ENCODE peak calls at places on chromosomes 16 and 17, in five cellular contexts. One of them, this sample, is unnamed. For H3K27me3, the result is how much of the 10 kb centered on the place peaks cover.

GRCh38 chr17:40307001-40307690 is 1.8 kb upstream of the RARA start:
- DNase-seq in prostate gland: no peak
- DNase-seq in sigmoid colon: peak
- DNase-seq in stomach: no peak
- DNase-seq in tibial artery: no peak
- DNase-seq in this sample: no peak

GRCh38 chr16:10827691-10828341 is 9.2 kb upstream of the TVP23A start:
- DNase-seq in stomach: peak
- DNase-seq in prostate gland: peak
- DNase-seq in tibial artery: peak
- DNase-seq in sigmoid colon: peak
- DNase-seq in this sample: no peak

GRCh38 chr16:81405702-81406113 is 38.9 kb upstream of the CMIP start:
- DNase-seq in prostate gland: no peak
- DNase-seq in tibial artery: peak
- DNase-seq in stomach: peak
- DNase-seq in sigmoid colon: peak
- DNase-seq in this sample: no peak

GRCh38 chr17:48612854-48613691 is 2.0 kb downstream of the HOXB8 start:
- DNase-seq in stomach: no peak
- DNase-seq in sigmoid colon: no peak
- DNase-seq in tibial artery: no peak
- DNase-seq in prostate gland: no peak
- DNase-seq in this sample: no peak

GRCh38 chr17:42281571-42282096 is 5.4 kb upstream of the STAT5B start:
- DNase-seq in stomach: peak
- DNase-seq in prostate gland: no peak
- DNase-seq in sigmoid colon: peak
- DNase-seq in tibial artery: no peak
- DNase-seq in this sample: no peak

GRCh38 chr16:10981697-10982216 is 37.4 kb downstream of the CLEC16A start:
- DNase-seq in stomach: no peak
- DNase-seq in prostate gland: no peak
- DNase-seq in tibial artery: no peak
- DNase-seq in sigmoid colon: no peak
- DNase-seq in this sample: peak

GRCh38 chr16:3654249-3654991 is at the start of gene DNASE1:
- DNase-seq in stomach: peak
- DNase-seq in sigmoid colon: peak
- DNase-seq in tibial artery: peak
- DNase-seq in prostate gland: no peak
- DNase-seq in this sample: peak

GRCh38 chr17:4678448-4679026 is 25.4 kb downstream of the PELP1 start:
- DNase-seq in stomach: no peak
- DNase-seq in sigmoid colon: no peak
- DNase-seq in tibial artery: no peak
- DNase-seq in prostate gland: no peak
- DNase-seq in this sample: no peak

GRCh38 chr16:50183316-50183715 is 30.2 kb downstream of the TENT4B start:
- DNase-seq in sigmoid colon: no peak
- DNase-seq in stomach: no peak
- DNase-seq in tibial artery: no peak
- DNase-seq in prostate gland: no peak
- DNase-seq in this sample: no peak

GRCh38 chr16:26595199-26595598 is 471.5 kb upstream of the C16orf82 start:
- DNase-seq in tibial artery: no peak
- DNase-seq in sigmoid colon: no peak
- DNase-seq in prostate gland: no peak
- DNase-seq in stomach: no peak
- DNase-seq in this sample: no peak

GRCh38 chr16:26594666-26595065 is 472.1 kb upstream of the C16orf82 start:
- DNase-seq in tibial artery: no peak
- DNase-seq in sigmoid colon: no peak
- DNase-seq in prostate gland: no peak
- DNase-seq in stomach: no peak
- DNase-seq in this sample: no peak

GRCh38 chr16:26598989-26599785 is 467.5 kb upstream of the C16orf82 start:
- DNase-seq in tibial artery: no peak
- DNase-seq in stomach: no peak
- DNase-seq in prostate gland: no peak
- DNase-seq in sigmoid colon: no peak
- DNase-seq in this sample: no peak

GRCh38 chr16:26599786-26600107 is 467.0 kb upstream of the C16orf82 start:
- DNase-seq in tibial artery: no peak
- DNase-seq in prostate gland: no peak
- DNase-seq in sigmoid colon: no peak
- DNase-seq in stomach: no peak
- DNase-seq in this sample: no peak

DNA sequence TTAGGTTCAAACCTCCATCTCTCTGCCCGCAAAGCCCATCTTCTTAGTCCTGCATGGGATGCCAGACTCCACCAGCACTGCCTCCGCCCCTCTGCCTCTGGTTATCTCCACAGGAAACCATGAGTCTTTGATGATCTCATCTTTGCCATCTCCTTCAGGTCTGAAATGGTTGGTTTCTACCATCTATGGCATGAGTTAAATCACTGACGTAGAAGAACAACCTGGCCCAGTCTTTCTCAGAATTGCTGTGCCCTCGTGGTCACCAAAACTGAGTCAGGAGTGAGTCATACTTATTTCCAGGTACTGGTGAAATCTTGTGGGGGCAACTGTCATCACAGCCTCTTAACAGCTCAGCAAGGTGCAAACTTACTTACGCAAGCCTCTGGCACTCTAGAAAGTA is 468.7 kb upstream of the C16orf82 start:
- DNase-seq in prostate gland: no peak
- DNase-seq in stomach: no peak
- DNase-seq in sigmoid colon: no peak
- DNase-seq in tibial artery: no peak
- DNase-seq in this sample: no peak
- H3K4me3 ChIP-seq in prostate gland: no peak
- H3K4me3 ChIP-seq in stomach: no peak
- H3K4me3 ChIP-seq in sigmoid colon: no peak
- H3K4me3 ChIP-seq in tibial artery: no peak
- H3K4me3 ChIP-seq in this sample: no peak

GRCh38 chr17:44353656-44354331 is 8.7 kb downstream of the GRN start:
- DNase-seq in sigmoid colon: no peak
- DNase-seq in tibial artery: no peak
- DNase-seq in stomach: peak
- DNase-seq in prostate gland: no peak
- DNase-seq in this sample: no peak
- TF ChIP-seq CTCF in sigmoid colon: no peak
- TF ChIP-seq CTCF in tibial artery: no peak
- TF ChIP-seq CTCF in stomach: no peak
- TF ChIP-seq CTCF in prostate gland: no peak
- TF ChIP-seq CTCF in this sample: no peak

GRCh38 chr17:79183221-79184158 is 108.9 kb downstream of the ENGASE start:
- DNase-seq in sigmoid colon: no peak
- DNase-seq in stomach: no peak
- DNase-seq in tibial artery: no peak
- DNase-seq in prostate gland: no peak
- DNase-seq in this sample: peak
- H3K27me3 ChIP-seq in sigmoid colon: under half
- H3K27me3 ChIP-seq in stomach: half or more
- H3K27me3 ChIP-seq in tibial artery: under half
- H3K27me3 ChIP-seq in prostate gland: under half
- H3K27me3 ChIP-seq in this sample: under half

DNA sequence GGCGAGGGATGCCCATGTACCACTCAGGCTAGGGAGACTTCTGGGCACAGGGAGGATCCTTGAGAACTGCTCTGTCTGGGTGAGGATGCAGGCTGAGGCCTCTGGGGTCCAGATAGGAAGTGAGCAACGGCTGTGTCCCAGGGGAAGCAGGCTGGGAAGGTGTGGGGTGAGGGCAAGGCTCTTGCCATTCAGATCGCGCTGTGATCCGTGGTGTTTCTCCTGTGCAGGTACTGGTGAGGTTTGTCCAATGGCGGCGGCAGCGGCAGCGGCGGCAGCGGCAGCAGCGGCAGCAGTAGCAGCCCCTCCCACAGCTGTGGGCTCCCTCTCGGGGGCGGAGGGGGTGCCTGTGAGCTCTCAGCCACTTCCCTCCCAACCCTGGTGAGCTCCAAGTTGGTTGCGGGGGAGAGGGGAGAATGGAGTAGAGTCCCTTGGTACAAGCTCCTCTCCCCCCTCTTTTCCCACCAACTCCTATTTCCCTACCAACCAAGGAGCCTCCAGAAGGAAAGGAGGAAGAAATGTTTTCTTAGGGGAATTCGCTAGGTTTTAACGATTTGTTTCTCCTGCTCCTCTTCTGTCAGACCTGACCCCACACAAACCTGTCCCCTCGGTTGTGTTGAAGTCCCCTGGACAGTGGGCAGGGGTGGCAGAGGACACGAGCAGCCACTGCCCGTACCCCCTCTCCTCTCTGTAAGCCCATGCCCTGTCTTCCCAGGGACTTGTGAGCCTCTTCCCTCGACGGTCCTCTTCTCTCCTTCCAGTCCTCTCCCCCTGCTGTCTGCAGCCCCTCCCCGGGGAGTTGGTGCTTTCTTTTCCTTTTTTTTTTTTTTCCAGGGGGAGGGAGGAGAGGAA is 1.9 kb upstream of the PRRT2 start:
- DNase-seq in tibial artery: no peak
- DNase-seq in sigmoid colon: no peak
- DNase-seq in stomach: no peak
- DNase-seq in prostate gland: no peak
- DNase-seq in this sample: no peak
- H3K4me3 ChIP-seq in tibial artery: peak
- H3K4me3 ChIP-seq in sigmoid colon: no peak
- H3K4me3 ChIP-seq in stomach: peak
- H3K4me3 ChIP-seq in prostate gland: no peak
- H3K4me3 ChIP-seq in this sample: peak

DNA sequence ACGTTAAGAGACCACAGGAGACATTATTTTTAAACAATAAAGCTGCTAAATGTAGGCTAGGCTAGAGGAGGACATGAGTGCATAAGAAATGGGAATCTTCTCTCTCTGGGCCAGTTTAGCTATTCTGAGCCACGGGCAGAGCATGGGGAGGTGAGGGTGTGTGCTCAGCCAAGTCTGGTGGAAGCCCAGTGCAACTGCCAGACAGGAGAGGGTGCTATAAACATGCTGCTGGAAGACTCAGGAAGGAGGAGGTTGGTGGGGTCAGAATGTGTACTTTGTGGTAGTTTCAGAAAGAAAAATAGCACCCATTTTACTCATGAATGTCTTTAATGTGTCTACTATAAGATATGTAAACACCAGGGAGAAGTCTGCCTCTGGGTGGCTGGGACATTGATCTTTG is 5.9 kb upstream of the SDK2 start:
- DNase-seq in tibial artery: no peak
- DNase-seq in prostate gland: no peak
- DNase-seq in stomach: no peak
- DNase-seq in sigmoid colon: no peak
- DNase-seq in this sample: no peak
- TF ChIP-seq CTCF in tibial artery: no peak
- TF ChIP-seq CTCF in prostate gland: no peak
- TF ChIP-seq CTCF in stomach: no peak
- TF ChIP-seq CTCF in sigmoid colon: no peak
- TF ChIP-seq CTCF in this sample: peak

GRCh38 chr17:31392002-31392855 is 754 bp downstream of the RAB11FIP4 start:
- DNase-seq in prostate gland: no peak
- DNase-seq in stomach: peak
- DNase-seq in tibial artery: peak
- DNase-seq in sigmoid colon: no peak
- DNase-seq in this sample: no peak
- H3K27me3 ChIP-seq in prostate gland: under half
- H3K27me3 ChIP-seq in stomach: half or more
- H3K27me3 ChIP-seq in tibial artery: under half
- H3K27me3 ChIP-seq in sigmoid colon: half or more
- H3K27me3 ChIP-seq in this sample: under half

GRCh38 chr17:6070895-6071511 is 824 bp downstream of the WSCD1 start:
- DNase-seq in tibial artery: no peak
- DNase-seq in prostate gland: no peak
- DNase-seq in sigmoid colon: no peak
- DNase-seq in stomach: no peak
- DNase-seq in this sample: no peak
- H3K4me3 ChIP-seq in tibial artery: peak
- H3K4me3 ChIP-seq in prostate gland: peak
- H3K4me3 ChIP-seq in sigmoid colon: peak
- H3K4me3 ChIP-seq in stomach: peak
- H3K4me3 ChIP-seq in this sample: no peak

DNA sequence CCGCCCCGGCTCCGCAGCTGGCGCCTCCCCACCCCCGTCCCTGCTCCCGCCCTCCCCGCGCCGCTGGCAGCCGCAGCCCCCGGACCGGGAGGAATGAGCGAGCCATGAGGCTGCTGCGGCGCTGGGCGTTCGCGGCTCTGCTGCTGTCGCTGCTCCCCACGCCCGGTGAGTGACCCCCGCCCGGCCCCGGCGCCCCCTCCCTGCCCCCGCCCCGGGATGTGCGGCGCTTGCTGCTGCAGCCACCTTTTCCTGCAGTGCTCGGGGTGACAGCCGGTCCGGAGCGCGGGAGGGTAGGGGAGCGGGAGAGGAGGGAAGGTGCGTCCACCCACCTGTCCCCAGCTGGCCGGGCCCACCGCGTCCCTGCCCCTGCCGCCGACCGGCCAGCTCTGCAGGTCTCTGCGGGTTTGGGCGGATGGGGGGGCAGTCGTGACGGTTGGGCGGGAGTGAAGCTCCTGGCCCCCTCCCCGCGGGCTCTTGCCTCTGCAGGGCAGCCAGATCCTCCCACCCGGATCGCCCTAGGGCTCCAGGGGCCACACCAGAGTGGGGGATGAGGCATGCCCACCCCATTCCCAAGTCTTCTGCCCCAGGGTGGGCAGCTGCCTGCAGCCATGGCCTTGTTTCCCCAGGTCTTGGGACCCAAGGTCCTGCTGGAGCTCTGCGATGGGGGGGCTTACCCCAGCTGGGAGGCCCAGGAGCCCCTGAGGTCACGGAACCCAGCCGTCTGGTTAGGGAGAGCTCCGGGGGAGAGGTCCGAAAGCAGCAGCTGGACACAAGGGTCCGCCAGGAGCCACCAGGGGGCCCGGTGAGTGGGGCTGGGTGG is 518 bp downstream of the ADAM11 start:
- DNase-seq in prostate gland: no peak
- DNase-seq in tibial artery: no peak
- DNase-seq in sigmoid colon: no peak
- DNase-seq in stomach: no peak
- DNase-seq in this sample: no peak
- TF ChIP-seq CTCF in prostate gland: no peak
- TF ChIP-seq CTCF in tibial artery: no peak
- TF ChIP-seq CTCF in sigmoid colon: no peak
- TF ChIP-seq CTCF in stomach: no peak
- TF ChIP-seq CTCF in this sample: no peak

GRCh38 chr16:27923751-27924150 is 139.8 kb downstream of the GSG1L start:
- DNase-seq in tibial artery: no peak
- DNase-seq in sigmoid colon: no peak
- DNase-seq in stomach: no peak
- DNase-seq in prostate gland: no peak
- DNase-seq in this sample: no peak
- H3K27me3 ChIP-seq in tibial artery: under half
- H3K27me3 ChIP-seq in sigmoid colon: under half
- H3K27me3 ChIP-seq in stomach: half or more
- H3K27me3 ChIP-seq in prostate gland: under half
- H3K27me3 ChIP-seq in this sample: under half